ENCODE peak calls at places on chromosome 1, in four cellular contexts. X is GM12864, V is GOT3, M is Peyer's patch. F is an unnamed sample.

GRCh38 chr1:212098340-212098739 is 62.8 kb downstream of the DTL start:
- DNase-seq in X (no peak), M (no peak), V (no peak), F (no peak)

GRCh38 chr1:226761322-226761721 is 22.2 kb upstream of the ITPKB start:
- DNase-seq in X (no peak), V (no peak), M (no peak), F (no peak)

GRCh38 chr1:233441981-233442380 is 114.5 kb downstream of the MAP3K21 start:
- DNase-seq in V (no peak), M (no peak), X (no peak), F (no peak)

GRCh38 chr1:30315185-30315960 is 408.0 kb downstream of the MATN1 start:
- DNase-seq in V (no peak), X (no peak), M (no peak), F (no peak)

GRCh38 chr1:93414749-93415148 is 33.2 kb upstream of the FNBP1L start:
- DNase-seq in X (no peak), M (no peak), V (no peak), F (no peak)

GRCh38 chr1:151512326-151512725 is 1.1 kb downstream of the CGN start:
- DNase-seq in M (no peak), X (no peak), V (no peak), F (no peak)

GRCh38 chr1:20483833-20484525 is 2.0 kb downstream of the CAMK2N1 start:
- DNase-seq in V (no peak), X (no peak), M (peak; percentile 65), F (no peak)

GRCh38 chr1:56915960-56916359 is 49.9 kb downstream of the C8B start:
- DNase-seq in M (no peak), V (no peak), X (no peak), F (no peak)

F was measured in SW 1271.